ENCODE peak calls at places on chromosome 7, in ten cellular contexts. X is thyroid gland, G is hepatocyte, J is fibroblast of mammary gland, O is GM12878, U is OCI-LY7, M is left ventricle myocardium inferior, T is IMR-90, K is body of pancreas, V is HFF-Myc. E is an unnamed sample.

GRCh38 chr7:29282819-29283414 is 88.3 kb downstream of the CHN2 start:
- DNase-seq in X (no peak), G (no peak), J (no peak), O (no peak), U (no peak), M (no peak), T (no peak), K (peak), V (no peak), E (no peak)

GRCh38 chr7:2008936-2009540 is 223.7 kb downstream of the MAD1L1 start:
- DNase-seq in X (no peak), G (no peak), J (no peak), O (no peak), U (no peak), M (peak), T (no peak), K (no peak), V (no peak), E (no peak)

GRCh38 chr7:117597755-117598154 is 117.9 kb downstream of the CFTR start:
- DNase-seq in X (no peak), G (no peak), J (no peak), O (no peak), U (no peak), M (no peak), T (no peak), K (no peak), V (no peak), E (no peak)

GRCh38 chr7:91852263-91852741 is 28.2 kb downstream of the MTERF1 start:
- DNase-seq in X (no peak), G (peak), J (peak), O (no peak), U (peak), M (no peak), T (peak), K (no peak), V (no peak), E (peak)

GRCh38 chr7:157440346-157441022 is 103.7 kb downstream of the DNAJB6 start:
- DNase-seq in X (no peak), G (no peak), J (no peak), O (no peak), U (peak), M (no peak), T (no peak), K (no peak), V (no peak), E (no peak)

GRCh38 chr7:127938588-127938987 is 92.6 kb downstream of the LRRC4 start:
- DNase-seq in X (no peak), G (peak), J (peak), O (no peak), U (no peak), M (no peak), T (peak), K (no peak), V (no peak), E (peak)

GRCh38 chr7:41303709-41304108 is 399.2 kb downstream of the INHBA start:
- DNase-seq in X (no peak), G (no peak), J (no peak), O (no peak), U (no peak), M (no peak), T (no peak), K (no peak), V (no peak), E (no peak)

GRCh38 chr7:75694636-75695035 is 44.1 kb downstream of the HIP1 start:
- DNase-seq in X (no peak), G (no peak), J (no peak), O (no peak), U (no peak), M (no peak), T (no peak), K (no peak), V (no peak), E (no peak)

GRCh38 chr7:194996-195829 is 2.8 kb downstream of the FAM20C start:
- DNase-seq in X (no peak), G (no peak), J (peak), O (no peak), U (no peak), M (no peak), T (peak), K (no peak), V (no peak), E (peak)

GRCh38 chr7:23106491-23106800 is 861 bp downstream of the KLHL7 start:
- DNase-seq in X (peak), G (no peak), J (no peak), O (no peak), U (no peak), M (no peak), T (no peak), K (peak), V (no peak), E (no peak)

GRCh38 chr7:81327468-81327867 is 408.6 kb upstream of the SEMA3C start:
- DNase-seq in X (no peak), G (no peak), J (no peak), O (no peak), U (no peak), M (no peak), T (peak), K (no peak), V (no peak), E (no peak)

GRCh38 chr7:3042861-3043489 is 692 bp downstream of the CARD11 start:
- DNase-seq in X (no peak), G (peak), J (no peak), O (no peak), U (peak), M (no peak), T (no peak), K (no peak), V (no peak), E (no peak)

GRCh38 chr7:145156834-145157233 is 321.0 kb upstream of the TPK1 start:
- DNase-seq in X (no peak), G (no peak), J (no peak), O (no peak), U (no peak), M (no peak), T (no peak), K (no peak), V (no peak), E (no peak)

GRCh38 chr7:28328822-28329615 is 83.3 kb upstream of the CREB5 start:
- DNase-seq in X (no peak), G (no peak), J (no peak), O (no peak), U (no peak), M (no peak), T (no peak), K (no peak), V (no peak), E (no peak)

GRCh38 chr7:94133460-94133859 is 129.3 kb upstream of the BET1 start:
- DNase-seq in X (no peak), G (no peak), J (peak), O (peak), U (no peak), M (no peak), T (no peak), K (no peak), V (no peak), E (peak)

GRCh38 chr7:132723506-132724081 is 147.3 kb upstream of the PLXNA4 start:
- DNase-seq in X (no peak), G (no peak), J (peak), O (no peak), U (no peak), M (no peak), T (no peak), K (no peak), V (no peak), E (peak)

GRCh38 chr7:134365341-134366054 is 48.8 kb upstream of the SLC35B4 start:
- DNase-seq in X (no peak), G (peak), J (peak), O (no peak), U (no peak), M (no peak), T (peak), K (no peak), V (no peak), E (peak)

GRCh38 chr7:92461027-92462003 is 14.0 kb downstream of the GATAD1 start:
- DNase-seq in X (peak), G (peak), J (peak), O (no peak), U (peak), M (no peak), T (peak), K (peak), V (no peak), E (peak)

GRCh38 chr7:85564861-85565630 is 378.2 kb upstream of the SEMA3D start:
- DNase-seq in X (no peak), G (no peak), J (no peak), O (no peak), U (no peak), M (no peak), T (peak), K (no peak), V (peak), E (peak)

GRCh38 chr7:28130277-28130676 is 50.3 kb downstream of the JAZF1 start:
- DNase-seq in X (no peak), G (peak), J (peak), O (no peak), U (no peak), M (no peak), T (peak), K (no peak), V (peak), E (peak)

GRCh38 chr7:44261239-44261638 is 60.5 kb downstream of the YKT6 start:
- DNase-seq in X (no peak), G (no peak), J (no peak), O (no peak), U (peak), M (no peak), T (no peak), K (no peak), V (no peak), E (no peak)

GRCh38 chr7:155449008-155449879 is 8.7 kb upstream of the EN2 start:
- DNase-seq in X (no peak), G (no peak), J (no peak), O (no peak), U (no peak), M (no peak), T (no peak), K (no peak), V (no peak), E (no peak)

GRCh38 chr7:155448632-155449007 is 9.3 kb upstream of the EN2 start:
- DNase-seq in X (no peak), G (no peak), J (no peak), O (no peak), U (no peak), M (no peak), T (no peak), K (no peak), V (no peak), E (no peak)

GRCh38 chr7:155450828-155451521 is 7.0 kb upstream of the EN2 start:
- DNase-seq in X (no peak), G (no peak), J (no peak), O (no peak), U (no peak), M (no peak), T (no peak), K (no peak), V (no peak), E (no peak)

GRCh38 chr7:155450558-155450827 is 7.4 kb upstream of the EN2 start:
- DNase-seq in X (no peak), G (no peak), J (no peak), O (no peak), U (no peak), M (no peak), T (no peak), K (no peak), V (no peak), E (no peak)

DNA sequence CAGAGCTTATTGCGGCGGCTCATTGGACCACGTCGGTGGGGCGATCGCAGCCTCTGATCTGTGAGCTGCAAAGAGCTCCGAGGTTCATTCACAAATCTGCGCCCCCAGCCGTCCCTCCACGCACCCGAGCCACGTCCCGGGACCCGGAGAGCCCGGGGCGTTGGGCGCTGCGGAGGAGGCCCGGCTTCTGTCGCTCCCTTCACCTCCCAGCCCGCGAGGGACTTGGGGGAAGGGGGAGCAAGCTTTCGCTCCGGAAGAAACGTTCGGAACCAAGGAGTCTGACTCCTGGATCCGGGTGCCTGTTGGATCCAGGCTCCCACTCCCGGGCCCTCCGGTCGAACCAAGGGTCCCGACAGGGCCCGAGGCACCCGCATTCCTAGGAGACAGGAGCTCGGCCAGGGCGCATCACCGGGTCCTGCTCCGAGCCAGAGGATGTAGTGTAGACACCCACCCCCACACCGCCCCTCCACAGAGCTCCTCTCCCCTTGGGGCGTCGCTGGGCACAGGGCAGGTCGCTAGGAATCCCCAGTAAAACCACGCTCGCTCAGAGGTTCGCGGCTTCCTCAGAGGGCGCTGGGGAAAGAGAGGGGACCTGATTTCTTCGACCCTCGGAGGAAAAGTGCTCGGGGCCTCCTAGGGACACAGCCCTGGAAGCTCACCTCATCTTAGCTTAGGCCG is 7.9 kb upstream of the EN2 start:
- DNase-seq in X (no peak), G (no peak), J (no peak), O (no peak), U (no peak), M (no peak), T (no peak), K (no peak), V (no peak), E (no peak)
- H3K4me3 ChIP-seq in X (no peak), G (no peak), J (no peak), O (no peak), U (no peak), M (no peak), T (no peak), K (no peak), V (no peak), E (no peak)

GRCh38 chr7:155295511-155295910 is 2.2 kb upstream of the INSIG1 start:
- DNase-seq in X (no peak), G (no peak), J (no peak), O (no peak), U (no peak), M (no peak), T (no peak), K (no peak), V (no peak), E (no peak)

GRCh38 chr7:155298288-155298833 is 683 bp downstream of the INSIG1 start:
- DNase-seq in X (no peak), G (peak), J (no peak), O (no peak), U (no peak), M (no peak), T (no peak), K (no peak), V (no peak), E (peak)

GRCh38 chr7:155297517-155298287 is at the start of gene INSIG1:
- DNase-seq in X (peak), G (peak), J (peak), O (peak), U (peak), M (peak), T (peak), K (peak), V (peak), E (peak)

GRCh38 chr7:155296006-155296787 is 1.5 kb upstream of the INSIG1 start:
- DNase-seq in X (no peak), G (no peak), J (no peak), O (no peak), U (no peak), M (no peak), T (no peak), K (peak), V (no peak), E (no peak)

GRCh38 chr7:155296788-155297516 is 726 bp upstream of the INSIG1 start:
- DNase-seq in X (peak), G (peak), J (peak), O (no peak), U (peak), M (peak), T (peak), K (peak), V (peak), E (peak)
- TF ChIP-seq CTCF in X (no peak), G (peak), J (no peak), O (no peak), U (peak), M (peak), T (peak), K (no peak), V (peak), E (no peak)

GRCh38 chr7:5387711-5388245 is 35.9 kb downstream of the TNRC18 start:
- DNase-seq in X (no peak), G (no peak), J (no peak), O (no peak), U (no peak), M (no peak), T (no peak), K (no peak), V (no peak), E (no peak)
- H3K4me3 ChIP-seq in X (no peak), G (no peak), J (no peak), O (no peak), U (no peak), M (no peak), T (no peak), K (no peak), V (no peak), E (no peak)

GRCh38 chr7:95847061-95847460 is 74.7 kb downstream of the DYNC1I1 start:
- DNase-seq in X (no peak), G (no peak), J (no peak), O (no peak), U (no peak), M (no peak), T (no peak), K (no peak), V (no peak), E (peak)

GRCh38 chr7:95845007-95845406 is 72.7 kb downstream of the DYNC1I1 start:
- DNase-seq in X (no peak), G (no peak), J (no peak), O (no peak), U (no peak), M (no peak), T (no peak), K (no peak), V (no peak), E (peak)

GRCh38 chr7:95843286-95843685 is 70.9 kb downstream of the DYNC1I1 start:
- DNase-seq in X (no peak), G (no peak), J (peak), O (no peak), U (no peak), M (no peak), T (no peak), K (no peak), V (no peak), E (peak)

GRCh38 chr7:95840953-95841950 is 68.9 kb downstream of the DYNC1I1 start:
- DNase-seq in X (no peak), G (no peak), J (peak), O (no peak), U (peak), M (no peak), T (no peak), K (no peak), V (peak), E (no peak)
- TF ChIP-seq CTCF in X (no peak), G (no peak), J (peak), O (peak), U (peak), M (no peak), T (no peak), K (no peak), V (peak), E (peak)

GRCh38 chr7:150407588-150408392 is 28.7 kb downstream of the ZNF775 start:
- DNase-seq in X (no peak), G (peak), J (no peak), O (no peak), U (no peak), M (no peak), T (no peak), K (no peak), V (no peak), E (no peak)

GRCh38 chr7:150404785-150405583 is 25.9 kb downstream of the ZNF775 start:
- DNase-seq in X (peak), G (peak), J (peak), O (no peak), U (peak), M (peak), T (peak), K (peak), V (peak), E (peak)

GRCh38 chr7:150406565-150407421 is 27.7 kb downstream of the ZNF775 start:
- DNase-seq in X (peak), G (peak), J (no peak), O (peak), U (peak), M (no peak), T (peak), K (peak), V (no peak), E (no peak)

GRCh38 chr7:150405584-150406310 is 26.6 kb downstream of the ZNF775 start:
- DNase-seq in X (no peak), G (peak), J (peak), O (no peak), U (peak), M (no peak), T (peak), K (no peak), V (no peak), E (peak)

GRCh38 chr7:150406311-150406564 is 27.1 kb downstream of the ZNF775 start:
- DNase-seq in X (peak), G (no peak), J (no peak), O (no peak), U (peak), M (no peak), T (no peak), K (no peak), V (no peak), E (no peak)
- H3K4me3 ChIP-seq in X (no peak), G (no peak), J (no peak), O (peak), U (peak), M (peak), T (peak), K (peak), V (peak), E (peak)

GRCh38 chr7:105403128-105403527 is 14.4 kb upstream of the SRPK2 start:
- DNase-seq in X (no peak), G (no peak), J (no peak), O (no peak), U (no peak), M (no peak), T (no peak), K (no peak), V (no peak), E (no peak)

GRCh38 chr7:105402221-105403095 is 13.7 kb upstream of the SRPK2 start:
- DNase-seq in X (no peak), G (no peak), J (peak), O (no peak), U (no peak), M (no peak), T (peak), K (no peak), V (no peak), E (no peak)

GRCh38 chr7:105396566-105396965 is 7.8 kb upstream of the SRPK2 start:
- DNase-seq in X (no peak), G (no peak), J (no peak), O (no peak), U (no peak), M (no peak), T (no peak), K (no peak), V (no peak), E (no peak)

GRCh38 chr7:105399043-105399725 is 10.5 kb upstream of the SRPK2 start:
- DNase-seq in X (no peak), G (no peak), J (peak), O (no peak), U (peak), M (no peak), T (peak), K (no peak), V (peak), E (peak)
- TF ChIP-seq CTCF in X (no peak), G (peak), J (peak), O (no peak), U (peak), M (no peak), T (peak), K (peak), V (peak), E (peak)

DNA sequence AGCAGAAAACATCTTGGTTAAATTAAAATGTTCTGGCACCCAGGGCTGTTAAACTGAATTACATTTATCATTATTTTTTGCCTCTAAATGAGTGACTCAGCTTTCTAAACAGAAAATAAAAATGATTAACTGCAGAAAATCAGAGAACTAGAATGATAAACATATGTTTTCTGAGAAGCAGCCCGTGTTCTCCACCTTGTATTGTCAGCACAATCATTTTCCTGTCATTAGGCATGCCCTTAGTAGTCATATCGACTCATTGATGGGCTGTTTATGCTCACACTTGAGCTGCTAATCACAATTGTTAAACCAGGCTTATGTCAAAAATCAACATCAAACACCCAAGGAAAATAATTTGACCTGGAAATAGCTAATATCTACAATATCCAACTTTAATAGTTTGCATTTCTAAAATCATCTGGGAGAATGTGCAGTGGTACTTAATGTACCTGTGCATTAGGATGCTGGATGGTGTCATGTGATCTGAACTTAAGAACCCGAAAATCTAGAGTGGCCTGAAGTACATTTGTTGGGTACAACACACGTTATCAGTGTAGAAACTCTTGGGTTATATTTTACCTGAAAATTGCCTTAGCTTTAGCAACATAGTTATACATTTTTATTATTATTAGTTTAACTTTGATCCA is 2.3 kb downstream of the MDFIC start:
- DNase-seq in X (no peak), G (no peak), J (peak), O (no peak), U (no peak), M (no peak), T (no peak), K (no peak), V (no peak), E (peak)
- H3K4me3 ChIP-seq in X (no peak), G (no peak), J (peak), O (peak), U (no peak), M (peak), T (no peak), K (no peak), V (peak), E (peak)

GRCh38 chr7:72039460-72039859 is 372.7 kb downstream of the CALN1 start:
- DNase-seq in X (no peak), G (no peak), J (no peak), O (no peak), U (no peak), M (no peak), T (no peak), K (no peak), V (no peak), E (no peak)
- TF ChIP-seq CTCF in X (no peak), G (no peak), J (no peak), O (no peak), U (no peak), M (no peak), T (no peak), K (no peak), V (no peak), E (no peak)

GRCh38 chr7:27064169-27064568 is 31.6 kb downstream of the HOXA1 start:
- DNase-seq in X (no peak), G (no peak), J (peak), O (no peak), U (no peak), M (no peak), T (no peak), K (no peak), V (no peak), E (peak)
- H3K4me3 ChIP-seq in X (no peak), G (no peak), J (no peak), O (no peak), U (no peak), M (no peak), T (no peak), K (no peak), V (no peak), E (no peak)

E was measured in AG10803.